ENCODE peak calls at places on chromosome 17, in nine cellular contexts. I is esophagus muscularis mucosa; E is glutamatergic neuron; Z is GM23338; B is A549; F is foreskin fibroblast; O is thoracic aorta; D is GM10248; N is CD4-positive, alpha-beta T cell. H is an unnamed sample.

GRCh38 chr17:40530531-40530987 is 29.1 kb upstream of the TNS4 start:
- DNase-seq in I (no peak), E (no peak), Z (no peak), B (no peak), F (no peak), O (no peak), D (no peak), N (no peak), H (no peak)

GRCh38 chr17:77235370-77236080 is 94.8 kb downstream of the SEC14L1 start:
- DNase-seq in I (peak), E (no peak), Z (no peak), B (no peak), F (peak), O (no peak), D (peak), N (no peak), H (no peak)

GRCh38 chr17:70597774-70598173 is 428.4 kb downstream of the KCNJ2 start:
- DNase-seq in I (no peak), E (no peak), Z (no peak), B (no peak), F (no peak), O (no peak), D (no peak), N (no peak), H (no peak)

GRCh38 chr17:77796201-77796860 is 162.2 kb upstream of the TNRC6C start:
- DNase-seq in I (no peak), E (peak), Z (no peak), B (no peak), F (peak), O (peak), D (no peak), N (no peak), H (no peak)

GRCh38 chr17:76631821-76632565 is 11.6 kb downstream of the ST6GALNAC1 start:
- DNase-seq in I (no peak), E (no peak), Z (no peak), B (no peak), F (peak), O (no peak), D (no peak), N (no peak), H (no peak)

GRCh38 chr17:57422574-57423164 is 166.3 kb downstream of the MSI2 start:
- DNase-seq in I (no peak), E (no peak), Z (no peak), B (peak), F (peak), O (peak), D (peak), N (no peak), H (no peak)

GRCh38 chr17:58344047-58344790 is 7.8 kb downstream of the SUPT4H1 start:
- DNase-seq in I (no peak), E (no peak), Z (no peak), B (no peak), F (no peak), O (no peak), D (peak), N (peak), H (no peak)

GRCh38 chr17:1186214-1186820 is 6.5 kb upstream of the ABR start:
- DNase-seq in I (no peak), E (no peak), Z (no peak), B (no peak), F (peak), O (no peak), D (no peak), N (no peak), H (no peak)

GRCh38 chr17:51128089-51128488 is 7.4 kb upstream of the SPAG9 start:
- DNase-seq in I (no peak), E (no peak), Z (peak), B (peak), F (peak), O (no peak), D (no peak), N (no peak), H (no peak)

GRCh38 chr17:17729620-17730249 is 48.5 kb downstream of the RAI1 start:
- DNase-seq in I (no peak), E (no peak), Z (peak), B (peak), F (no peak), O (no peak), D (peak), N (peak), H (no peak)

GRCh38 chr17:27520571-27521185 is 64.4 kb downstream of the KSR1 start:
- DNase-seq in I (no peak), E (no peak), Z (no peak), B (no peak), F (no peak), O (no peak), D (no peak), N (no peak), H (no peak)

GRCh38 chr17:10295728-10296343 is 77.0 kb downstream of the MYH13 start:
- DNase-seq in I (no peak), E (peak), Z (peak), B (peak), F (peak), O (no peak), D (peak), N (peak), H (peak)

GRCh38 chr17:66190738-66191606 is 961 bp downstream of the CEP112 start:
- DNase-seq in I (no peak), E (no peak), Z (no peak), B (peak), F (peak), O (no peak), D (no peak), N (no peak), H (no peak)

GRCh38 chr17:42120161-42121065 is 754 bp downstream of the KAT2A start:
- DNase-seq in I (no peak), E (peak), Z (peak), B (no peak), F (peak), O (no peak), D (peak), N (no peak), H (no peak)

GRCh38 chr17:79776378-79777165 is 1.4 kb upstream of the CBX2 start:
- DNase-seq in I (no peak), E (no peak), Z (peak), B (no peak), F (no peak), O (no peak), D (no peak), N (no peak), H (no peak)
- TF ChIP-seq CTCF in I (no peak), E (no peak), Z (no peak), B (no peak), F (no peak), O (no peak), D (no peak), N (no peak), H (no peak)

GRCh38 chr17:5667871-5668270 is 83.6 kb upstream of the NLRP1 start:
- DNase-seq in I (no peak), E (no peak), Z (peak), B (peak), F (peak), O (no peak), D (no peak), N (no peak), H (no peak)
- TF ChIP-seq CTCF in I (no peak), E (no peak), Z (peak), B (no peak), F (peak), O (no peak), D (no peak), N (no peak), H (no peak)

GRCh38 chr17:80942360-80943345 is 49.0 kb upstream of the CHMP6 start:
- DNase-seq in I (peak), E (peak), Z (no peak), B (no peak), F (peak), O (peak), D (no peak), N (no peak), H (no peak)
- TF ChIP-seq CTCF in I (peak), E (no peak), Z (no peak), B (no peak), F (peak), O (no peak), D (no peak), N (no peak), H (no peak)

GRCh38 chr17:31427684-31428083 is 36.2 kb downstream of the RAB11FIP4 start:
- DNase-seq in I (no peak), E (no peak), Z (no peak), B (no peak), F (no peak), O (no peak), D (no peak), N (no peak), H (no peak)
- TF ChIP-seq CTCF in I (no peak), E (no peak), Z (no peak), B (no peak), F (no peak), O (no peak), D (no peak), N (no peak), H (no peak)

DNA sequence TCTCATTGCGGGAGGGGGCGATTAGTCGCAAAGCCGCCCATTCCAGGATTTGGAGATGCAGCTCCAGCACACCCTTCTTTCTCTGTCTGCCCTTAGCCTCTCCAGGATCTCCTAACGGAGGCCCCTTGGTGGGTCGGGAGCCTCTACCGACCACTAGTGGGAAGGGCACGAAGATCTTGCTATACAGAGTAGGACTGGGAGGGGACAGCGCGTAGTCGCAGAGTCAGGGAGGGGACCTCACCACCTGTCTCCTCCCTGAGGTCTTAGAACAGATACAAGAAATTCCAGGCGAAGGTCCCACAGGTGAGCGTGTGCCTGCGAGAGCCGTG is 569 bp upstream of the SMTNL2 start:
- DNase-seq in I (no peak), E (peak), Z (peak), B (peak), F (peak), O (no peak), D (no peak), N (no peak), H (no peak)
- TF ChIP-seq CTCF in I (peak), E (peak), Z (peak), B (no peak), F (peak), O (peak), D (no peak), N (peak), H (peak)

GRCh38 chr17:62965149-62965648 is 836 bp upstream of the TANC2 start:
- DNase-seq in I (no peak), E (no peak), Z (peak), B (no peak), F (no peak), O (no peak), D (no peak), N (no peak), H (no peak)

GRCh38 chr17:62967111-62967449 is 1.0 kb downstream of the TANC2 start:
- DNase-seq in I (no peak), E (no peak), Z (no peak), B (no peak), F (no peak), O (no peak), D (no peak), N (no peak), H (no peak)

GRCh38 chr17:62964506-62964905 is 1.5 kb upstream of the TANC2 start:
- DNase-seq in I (no peak), E (no peak), Z (no peak), B (no peak), F (no peak), O (no peak), D (no peak), N (no peak), H (no peak)

GRCh38 chr17:62966426-62967110 is 533 bp downstream of the TANC2 start:
- DNase-seq in I (no peak), E (peak), Z (peak), B (peak), F (peak), O (no peak), D (peak), N (peak), H (peak)

GRCh38 chr17:62965649-62966425 is at the start of gene TANC2:
- DNase-seq in I (peak), E (peak), Z (peak), B (peak), F (peak), O (peak), D (peak), N (peak), H (peak)
- TF ChIP-seq CTCF in I (no peak), E (no peak), Z (no peak), B (peak), F (no peak), O (no peak), D (no peak), N (no peak), H (no peak)

DNA sequence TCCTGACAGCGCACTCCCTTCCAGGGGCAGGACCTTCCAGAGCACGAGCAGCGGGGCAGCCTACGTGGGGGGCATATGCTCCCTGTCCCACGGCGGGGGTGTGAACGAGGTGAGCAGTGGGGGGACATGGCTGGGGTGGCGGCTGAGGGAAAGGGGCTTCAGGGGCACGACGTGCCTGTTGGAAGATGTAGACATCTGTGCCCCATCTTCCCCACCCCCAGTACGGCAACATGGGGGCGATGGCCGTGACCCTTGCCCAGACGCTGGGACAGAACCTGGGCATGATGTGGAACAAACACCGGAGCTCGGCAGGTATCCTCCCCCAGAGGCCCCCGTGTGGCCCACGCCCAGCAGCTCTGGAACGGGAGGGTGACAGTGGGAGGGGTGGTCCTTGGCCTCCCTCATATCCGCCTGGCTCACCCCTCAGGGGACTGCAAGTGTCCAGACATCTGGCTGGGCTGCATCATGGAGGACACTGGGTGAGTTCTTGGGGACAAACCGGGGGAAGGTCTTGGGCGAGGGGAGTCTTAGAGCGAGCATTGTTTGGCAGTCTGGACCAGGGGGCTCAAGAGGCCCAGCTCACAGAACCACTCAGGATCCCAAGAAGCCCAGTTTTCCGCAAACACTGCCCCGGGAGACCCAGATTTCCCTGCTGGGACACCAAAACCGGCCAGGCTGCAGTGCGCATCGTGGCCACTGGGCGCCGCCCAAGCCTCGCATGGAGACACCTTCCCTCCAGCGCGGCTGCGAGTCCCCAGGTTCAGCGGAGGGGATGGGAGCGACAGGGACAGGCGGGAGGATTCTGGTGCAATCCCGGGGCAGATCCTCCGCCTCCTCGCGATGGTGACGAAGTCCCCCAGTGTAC is 15.7 kb downstream of the ADAM11 start:
- DNase-seq in I (peak), E (peak), Z (peak), B (peak), F (peak), O (peak), D (peak), N (peak), H (peak)
- TF ChIP-seq CTCF in I (peak), E (peak), Z (peak), B (peak), F (peak), O (peak), D (peak), N (peak), H (peak)

GRCh38 chr17:34242976-34243731 is 11.9 kb upstream of the CCL2 start:
- DNase-seq in I (no peak), E (no peak), Z (no peak), B (no peak), F (no peak), O (no peak), D (no peak), N (no peak), H (no peak)
- TF ChIP-seq CTCF in I (no peak), E (no peak), Z (no peak), B (no peak), F (no peak), O (no peak), D (no peak), N (no peak), H (no peak)